ENCODE peak calls at places on chromosomes 16 and 17, in six cellular contexts. G, Y, R, K, N and P are unnamed samples.

GRCh38 chr17:50627782-50628601 is 6.7 kb upstream of the ABCC3 start:
- DNase-seq in Y (peak), N (no peak), G (no peak), K (no peak), R (no peak), P (no peak)

GRCh38 chr17:75892556-75893224 is 4.1 kb downstream of the TRIM65 start:
- DNase-seq in Y (no peak), N (no peak), K (no peak), R (no peak), G (no peak), P (no peak)

GRCh38 chr16:30185141-30185682 is 1.8 kb downstream of the CORO1A start:
- DNase-seq in N (no peak), K (peak), R (no peak), Y (no peak), G (peak), P (no peak)

GRCh38 chr17:75131278-75132017 is at the start of gene NT5C:
- DNase-seq in N (peak), G (peak), Y (peak), K (peak), R (peak), P (no peak)

GRCh38 chr16:28974007-28974436 is 556 bp upstream of the SPNS1 start:
- DNase-seq in N (peak), R (peak), Y (peak), G (no peak), K (peak), P (no peak)

GRCh38 chr16:29765167-29766032 is 12.7 kb upstream of the ZG16 start:
- DNase-seq in N (no peak), R (no peak), Y (no peak), K (no peak), G (no peak), P (no peak)

GRCh38 chr16:80274576-80275191 is 266.1 kb upstream of the DYNLRB2 start:
- DNase-seq in N (peak), G (no peak), K (no peak), Y (peak), R (no peak), P (no peak)

GRCh38 chr16:53864819-53865491 is 161.0 kb downstream of the FTO start:
- DNase-seq in R (peak), K (no peak), G (no peak), Y (peak), N (no peak), P (no peak)

GRCh38 chr16:50881331-50881830 is 139.5 kb downstream of the CYLD start:
- DNase-seq in Y (peak), N (no peak), K (no peak), R (no peak), G (no peak), P (no peak)

GRCh38 chr17:57645950-57646686 is 99.0 kb downstream of the CCDC182 start:
- DNase-seq in R (no peak), Y (no peak), K (no peak), N (no peak), G (no peak), P (no peak)

GRCh38 chr17:44220211-44221071 is 966 bp upstream of the UBTF start:
- DNase-seq in R (no peak), Y (peak), G (peak), N (peak), K (peak), P (no peak)

GRCh38 chr16:31695667-31696066 is 168.0 kb downstream of the AHSP start:
- DNase-seq in Y (no peak), N (no peak), R (no peak), G (peak), K (peak), P (no peak)

GRCh38 chr16:69485816-69486215 is 61.4 kb downstream of the CYB5B start:
- DNase-seq in Y (no peak), R (no peak), N (no peak), K (no peak), G (no peak), P (no peak)

GRCh38 chr16:10694306-10694705 is 424 bp downstream of the TEKT5 start:
- DNase-seq in G (no peak), N (no peak), K (no peak), Y (no peak), R (no peak), P (no peak)

GRCh38 chr17:73969956-73970355 is 233.5 kb upstream of the RPL38 start:
- DNase-seq in K (no peak), G (no peak), N (no peak), R (no peak), Y (peak), P (no peak)

GRCh38 chr17:65558683-65559311 is 2.7 kb downstream of the AXIN2 start:
- DNase-seq in R (no peak), Y (no peak), G (no peak), K (no peak), N (no peak), P (no peak)

GRCh38 chr17:82018152-82019041 is 4.3 kb downstream of the CENPX start:
- DNase-seq in R (no peak), N (no peak), Y (no peak), K (no peak), G (no peak), P (no peak)

GRCh38 chr16:49700222-49700927 is 155.5 kb downstream of the ZNF423 start:
- DNase-seq in N (peak), G (no peak), Y (no peak), K (no peak), R (no peak), P (no peak)

GRCh38 chr16:49697631-49698030 is 158.3 kb downstream of the ZNF423 start:
- DNase-seq in K (no peak), G (no peak), R (no peak), N (no peak), Y (no peak), P (no peak)

GRCh38 chr16:49699718-49700117 is 156.2 kb downstream of the ZNF423 start:
- DNase-seq in R (no peak), K (no peak), G (no peak), Y (no peak), N (no peak), P (no peak)

GRCh38 chr16:49698416-49698815 is 157.5 kb downstream of the ZNF423 start:
- DNase-seq in G (no peak), N (peak), Y (peak), R (no peak), K (no peak), P (no peak)

DNA sequence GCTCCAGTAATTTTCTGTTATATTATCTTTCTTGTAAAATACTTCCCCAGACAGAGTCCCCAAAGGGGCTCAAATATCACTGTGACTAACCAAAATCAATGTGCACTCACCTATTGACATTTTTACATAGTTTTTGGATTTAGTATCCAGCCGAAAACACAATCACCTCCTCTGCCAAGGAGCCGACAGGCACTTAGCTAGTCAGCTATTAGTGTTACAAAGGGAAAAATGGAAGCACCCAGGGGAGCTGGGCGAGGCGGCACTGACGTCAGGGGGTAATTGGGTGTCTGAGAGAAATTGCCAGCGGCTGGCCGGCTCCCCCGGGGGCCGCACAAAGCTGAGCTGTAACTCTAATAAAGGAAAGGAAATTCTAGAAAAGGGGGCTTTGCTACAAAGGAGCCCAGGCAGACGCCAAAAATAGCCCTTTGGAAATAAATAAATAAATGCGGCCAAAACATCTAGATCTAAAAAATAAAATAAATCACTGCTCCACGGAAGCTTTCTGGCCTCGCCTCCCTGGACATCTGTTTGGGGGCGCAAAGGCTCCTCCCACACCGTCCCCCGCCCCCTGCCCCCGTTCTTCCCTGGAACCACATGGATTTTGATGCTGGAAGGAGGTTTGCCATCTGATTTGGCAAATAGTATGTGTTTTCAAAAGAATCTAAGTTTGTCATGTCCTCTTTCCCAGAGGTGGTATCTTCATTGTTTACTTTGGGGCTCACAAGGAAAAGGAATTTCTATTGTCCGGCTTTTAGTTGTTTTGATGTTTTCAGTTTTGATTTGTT is 156.8 kb downstream of the ZNF423 start:
- DNase-seq in Y (peak), N (peak), R (no peak), K (no peak), G (no peak), P (no peak)
- H3K4me3 ChIP-seq in Y (no peak), N (no peak), R (no peak), K (no peak), G (no peak), P (no peak)

DNA sequence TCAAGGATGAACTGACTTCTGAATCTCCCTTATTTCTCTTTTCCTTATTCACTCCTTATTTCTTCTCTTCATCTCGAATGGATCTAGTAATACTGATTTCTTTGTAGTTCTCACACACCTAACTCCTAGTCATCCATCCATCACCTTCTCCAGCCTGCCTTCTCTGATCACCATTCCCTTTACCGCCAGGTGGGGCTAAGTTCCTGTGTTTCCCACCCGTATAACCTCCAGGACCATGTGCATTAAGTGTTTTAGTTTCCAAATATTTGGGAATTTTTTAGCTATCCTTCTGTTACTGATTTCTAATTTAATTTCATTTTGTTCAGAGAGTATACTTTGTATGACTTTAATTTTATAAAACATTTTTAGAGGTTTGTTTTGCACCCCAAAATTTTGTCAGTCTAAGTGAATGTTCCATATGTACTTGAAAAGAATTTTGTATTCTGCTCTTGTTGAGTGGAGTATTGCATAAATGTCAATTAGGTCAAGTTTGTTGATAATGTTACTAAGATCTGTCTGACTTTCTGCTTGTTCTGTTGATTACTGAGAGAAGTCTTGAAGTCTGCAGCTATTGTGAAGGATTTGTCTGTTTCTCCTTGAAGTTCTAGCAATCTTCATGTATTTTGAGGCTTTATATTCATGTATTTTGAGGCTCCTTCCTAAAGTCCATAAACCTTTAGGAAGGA is 8.8 kb downstream of the BPTF start:
- DNase-seq in G (no peak), K (no peak), N (no peak), Y (no peak), R (no peak), P (no peak)
- TF ChIP-seq CTCF in G (no peak), K (no peak), N (no peak), Y (no peak), R (no peak), P (no peak)

DNA sequence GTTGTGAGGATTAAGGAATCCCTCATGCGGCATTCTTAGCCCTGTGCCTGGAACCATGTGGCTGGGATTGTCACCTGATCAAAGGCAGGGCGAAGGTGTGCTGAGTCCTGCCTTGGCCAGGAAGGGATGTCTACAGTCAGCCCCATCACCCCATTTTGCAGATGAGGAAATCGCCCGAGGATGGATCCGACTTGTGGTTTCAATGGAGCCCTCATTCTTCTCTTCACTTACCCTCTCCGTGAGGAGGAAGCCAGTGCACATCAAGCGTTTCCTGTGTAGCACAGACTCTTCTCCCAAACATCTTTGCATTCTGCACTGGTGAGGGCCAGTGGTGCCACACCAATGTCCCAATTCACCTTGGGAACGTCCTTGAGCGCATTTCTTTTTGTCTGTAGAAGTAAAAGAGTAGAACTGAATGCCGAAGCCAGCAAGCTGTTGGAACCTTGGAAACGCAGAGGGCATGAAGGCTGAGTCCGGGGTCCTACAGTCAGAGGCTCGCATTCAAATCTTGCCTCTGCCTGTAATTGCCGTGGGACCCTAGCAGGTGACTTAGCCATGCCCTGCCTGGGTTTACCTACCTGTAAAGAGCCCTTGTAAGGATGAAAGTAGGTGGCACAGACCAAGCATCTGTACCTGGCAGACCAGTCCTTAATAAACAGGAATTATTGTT is 85.4 kb downstream of the IRF8 start:
- DNase-seq in N (no peak), K (no peak), G (no peak), R (no peak), Y (no peak), P (no peak)
- H3K4me3 ChIP-seq in N (no peak), K (peak), G (no peak), R (no peak), Y (no peak), P (no peak)

GRCh38 chr17:35170968-35171771 is 23.0 kb downstream of the SLC35G3 start:
- DNase-seq in G (no peak), R (peak), Y (peak), K (peak), N (peak), P (no peak)
- TF ChIP-seq CTCF in G (peak), R (peak), Y (no peak), K (no peak), N (peak), P (peak)